ENCODE peak calls at places on chromosomes 6 and 20, in five cellular contexts. One of them, this sample, is unnamed.

GRCh38 chr6:154917941-154918340 is 77.2 kb upstream of the TIAM2 start:
- DNase-seq in Jurkat, Clone E6-1: no peak
- DNase-seq in cardiac muscle cell: no peak
- DNase-seq in hypothalamus: no peak
- DNase-seq in D341Med: no peak
- DNase-seq in this sample: no peak

GRCh38 chr6:134267917-134268361 is 50.0 kb downstream of the SGK1 start:
- DNase-seq in Jurkat, Clone E6-1: no peak
- DNase-seq in cardiac muscle cell: no peak
- DNase-seq in hypothalamus: no peak
- DNase-seq in D341Med: peak; percentile 27
- DNase-seq in this sample: no peak

GRCh38 chr6:157791461-157791860 is 31.6 kb upstream of the SNX9 start:
- DNase-seq in Jurkat, Clone E6-1: no peak
- DNase-seq in cardiac muscle cell: no peak
- DNase-seq in hypothalamus: no peak
- DNase-seq in D341Med: no peak
- DNase-seq in this sample: no peak

GRCh38 chr20:5395932-5396727 is 79.4 kb upstream of the PROKR2 start:
- DNase-seq in Jurkat, Clone E6-1: no peak
- DNase-seq in cardiac muscle cell: no peak
- DNase-seq in hypothalamus: no peak
- DNase-seq in D341Med: no peak
- DNase-seq in this sample: no peak

GRCh38 chr6:32196682-32197616 is 4.5 kb upstream of the GPSM3 start:
- DNase-seq in Jurkat, Clone E6-1: no peak
- DNase-seq in cardiac muscle cell: no peak
- DNase-seq in hypothalamus: peak; percentile 19
- DNase-seq in D341Med: no peak
- DNase-seq in this sample: no peak

GRCh38 chr6:161301338-161301737 is 27.5 kb upstream of the AGPAT4 start:
- DNase-seq in Jurkat, Clone E6-1: no peak
- DNase-seq in cardiac muscle cell: peak; percentile 31
- DNase-seq in hypothalamus: no peak
- DNase-seq in D341Med: no peak
- DNase-seq in this sample: no peak

GRCh38 chr6:131660195-131660594 is 23.1 kb downstream of the ENPP3 start:
- DNase-seq in Jurkat, Clone E6-1: no peak
- DNase-seq in cardiac muscle cell: no peak
- DNase-seq in hypothalamus: no peak
- DNase-seq in D341Med: no peak
- DNase-seq in this sample: no peak

GRCh38 chr6:97497713-97498331 is 214.8 kb upstream of the MMS22L start:
- DNase-seq in Jurkat, Clone E6-1: peak; percentile 60
- DNase-seq in cardiac muscle cell: peak; percentile 86
- DNase-seq in hypothalamus: peak; percentile 2
- DNase-seq in D341Med: peak; percentile 63
- DNase-seq in this sample: peak; percentile 63

GRCh38 chr6:158226655-158227512 is 58.7 kb downstream of the GTF2H5 start:
- DNase-seq in Jurkat, Clone E6-1: no peak
- DNase-seq in cardiac muscle cell: no peak
- DNase-seq in hypothalamus: no peak
- DNase-seq in D341Med: no peak
- DNase-seq in this sample: no peak

GRCh38 chr6:73511796-73512195 is 9.0 kb downstream of the EEF1A1 start:
- DNase-seq in Jurkat, Clone E6-1: no peak
- DNase-seq in cardiac muscle cell: no peak
- DNase-seq in hypothalamus: no peak
- DNase-seq in D341Med: no peak
- DNase-seq in this sample: no peak

GRCh38 chr6:99330159-99330558 is 19.3 kb downstream of the FAXC start:
- DNase-seq in Jurkat, Clone E6-1: peak; percentile 71
- DNase-seq in cardiac muscle cell: peak; percentile 74
- DNase-seq in hypothalamus: no peak
- DNase-seq in D341Med: peak; percentile 69
- DNase-seq in this sample: peak; percentile 58

GRCh38 chr20:50301712-50302111 is 111.1 kb downstream of the CEBPB start:
- DNase-seq in Jurkat, Clone E6-1: no peak
- DNase-seq in cardiac muscle cell: no peak
- DNase-seq in hypothalamus: no peak
- DNase-seq in D341Med: no peak
- DNase-seq in this sample: no peak

GRCh38 chr6:80433010-80433665 is 326.7 kb downstream of the BCKDHB start:
- DNase-seq in Jurkat, Clone E6-1: no peak
- DNase-seq in cardiac muscle cell: peak; percentile 29
- DNase-seq in hypothalamus: no peak
- DNase-seq in D341Med: no peak
- DNase-seq in this sample: no peak

GRCh38 chr6:111468329-111469012 is 14.5 kb downstream of the REV3L start:
- DNase-seq in Jurkat, Clone E6-1: no peak
- DNase-seq in cardiac muscle cell: no peak
- DNase-seq in hypothalamus: no peak
- DNase-seq in D341Med: no peak
- DNase-seq in this sample: no peak

GRCh38 chr6:39058471-39059147 is 10.0 kb downstream of the GLP1R start:
- DNase-seq in Jurkat, Clone E6-1: no peak
- DNase-seq in cardiac muscle cell: no peak
- DNase-seq in hypothalamus: no peak
- DNase-seq in D341Med: no peak
- DNase-seq in this sample: no peak

GRCh38 chr20:3068986-3069900 is 2.2 kb upstream of the OXT start:
- DNase-seq in Jurkat, Clone E6-1: no peak
- DNase-seq in cardiac muscle cell: no peak
- DNase-seq in hypothalamus: no peak
- DNase-seq in D341Med: peak; percentile 52
- DNase-seq in this sample: no peak

GRCh38 chr6:52130440-52130839 is 43.0 kb upstream of the PKHD1 start:
- DNase-seq in Jurkat, Clone E6-1: no peak
- DNase-seq in cardiac muscle cell: no peak
- DNase-seq in hypothalamus: no peak
- DNase-seq in D341Med: no peak
- DNase-seq in this sample: no peak

GRCh38 chr20:53957421-53958172 is 112.8 kb downstream of the BCAS1 start:
- DNase-seq in Jurkat, Clone E6-1: no peak
- DNase-seq in cardiac muscle cell: no peak
- DNase-seq in hypothalamus: no peak
- DNase-seq in D341Med: no peak
- DNase-seq in this sample: no peak

GRCh38 chr6:113782641-113783040 is 74.5 kb upstream of the MARCKS start:
- DNase-seq in Jurkat, Clone E6-1: no peak
- DNase-seq in cardiac muscle cell: no peak
- DNase-seq in hypothalamus: no peak
- DNase-seq in D341Med: no peak
- DNase-seq in this sample: no peak